ENCODE peak calls at places on chromosomes 6 and 20, in ten cellular contexts. A, O, M, E, J, H, N, Z, P and Q are unnamed samples.
A peak's percentile ranks its signal among the peaks of the same experiment; 100 is the strongest.

GRCh38 chr6:379367-380181 is 12.0 kb upstream of the IRF4 start:
- DNase-seq in N (no peak), E (peak; percentile 78), Z (no peak), O (no peak), J (no peak), A (no peak), H (no peak), M (no peak), P (no peak), Q (no peak)

GRCh38 chr20:54633374-54633773 is 158.0 kb downstream of the DOK5 start:
- DNase-seq in H (no peak), J (no peak), N (no peak), M (no peak), E (no peak), Z (no peak), A (no peak), P (no peak), O (no peak), Q (no peak)

GRCh38 chr6:137155830-137156229 is 17.6 kb downstream of the IL22RA2 start:
- DNase-seq in H (peak; percentile 70), Z (no peak), J (peak; percentile 47), O (no peak), M (no peak), P (no peak), N (no peak), E (no peak), A (no peak), Q (no peak)

GRCh38 chr6:68468244-68468884 is 166.7 kb upstream of the ADGRB3 start:
- DNase-seq in E (no peak), J (no peak), Z (peak; percentile 10), P (peak; percentile 42), O (no peak), M (no peak), H (no peak), A (no peak), N (no peak), Q (no peak)

GRCh38 chr6:32852844-32853540 is 512 bp downstream of the TAP1 start:
- DNase-seq in J (no peak), P (peak; percentile 16), N (peak; percentile 85), E (peak; percentile 49), M (peak; percentile 75), H (peak; percentile 26), Z (no peak), A (peak; percentile 34), O (peak; percentile 45), Q (peak; percentile 81)

GRCh38 chr6:106974337-106974998 is at the start of gene CD24:
- DNase-seq in P (peak; percentile 73), A (no peak), J (peak; percentile 27), N (peak; percentile 97), H (peak; percentile 13), M (no peak), E (peak; percentile 83), Z (no peak), O (peak; percentile 82), Q (peak; percentile 26)

GRCh38 chr6:20349225-20349624 is 52.5 kb upstream of the E2F3 start:
- DNase-seq in N (no peak), M (no peak), O (no peak), Z (no peak), H (no peak), A (no peak), J (no peak), P (no peak), E (no peak), Q (no peak)

GRCh38 chr20:1087311-1087710 is 31.1 kb upstream of the PSMF1 start:
- DNase-seq in N (no peak), H (no peak), M (no peak), Z (peak; percentile 48), A (no peak), E (no peak), J (no peak), P (no peak), O (no peak), Q (no peak)

DNA sequence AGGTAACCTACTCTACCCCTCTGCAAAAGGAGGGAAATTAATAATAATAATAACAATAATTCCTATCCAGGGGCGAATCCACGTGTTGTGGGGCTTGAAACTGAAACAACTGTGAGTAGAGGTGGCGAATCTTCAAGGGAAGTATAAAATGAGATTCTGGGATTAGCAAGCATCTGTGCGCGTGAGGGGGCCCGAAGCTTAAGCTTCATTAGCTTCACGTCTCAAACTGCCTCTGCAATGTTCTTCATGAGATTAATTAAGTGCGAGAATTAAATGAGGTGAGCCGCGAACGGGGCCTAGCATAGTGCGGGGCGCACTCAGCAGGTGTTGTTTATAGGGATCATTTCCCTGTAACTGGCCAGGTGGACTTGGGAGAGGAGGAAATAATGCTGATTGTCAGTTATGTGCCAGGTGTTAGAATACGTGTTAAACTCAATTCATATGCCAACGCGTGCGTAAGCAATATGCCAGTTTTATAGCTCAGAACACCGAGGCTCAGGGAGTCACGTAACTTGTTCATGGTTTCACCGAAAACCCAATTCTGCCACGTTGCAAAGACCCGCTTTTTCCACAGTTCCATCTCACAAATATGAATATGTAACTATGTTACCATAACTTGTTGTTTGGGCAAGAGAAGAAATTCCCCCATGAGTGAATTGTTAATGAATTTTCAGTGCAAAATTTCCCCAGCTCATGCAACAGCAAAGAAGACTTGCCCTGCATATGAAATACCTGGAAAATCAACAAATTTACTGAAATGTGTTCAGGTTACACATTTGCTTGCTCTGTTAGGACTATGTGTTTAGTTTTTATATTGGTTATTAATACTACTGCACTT is 30.3 kb downstream of the SF3B5 start:
- DNase-seq in A (no peak), H (no peak), E (peak; percentile 28), O (no peak), P (no peak), Z (no peak), M (no peak), J (no peak), N (no peak), Q (no peak)
- H3K27me3 ChIP-seq in A (no peaks in the 10 kb centered on the region), H (peaks cover 56% of the 10 kb centered on the region), E (no peaks in the 10 kb centered on the region), O (peaks cover 95% of the 10 kb centered on the region), P (peaks cover 28% of the 10 kb centered on the region), Z (peaks cover 20% of the 10 kb centered on the region), M (no peaks in the 10 kb centered on the region), J (no peaks in the 10 kb centered on the region), N (no peaks in the 10 kb centered on the region), Q (peaks cover 52% of the 10 kb centered on the region)

GRCh38 chr20:63280929-63281545 is 8.4 kb downstream of the ARFGAP1 start:
- DNase-seq in E (no peak), J (no peak), N (peak; percentile 60), H (no peak), Z (no peak), O (no peak), P (peak; percentile 31), A (no peak), M (peak; percentile 38), Q (no peak)
- H3K36me3 ChIP-seq in E (no peaks in the 10 kb centered on the region), J (peaks cover 41% of the 10 kb centered on the region), N (peaks cover 55% of the 10 kb centered on the region), H (peaks cover 33% of the 10 kb centered on the region), Z (peaks cover 71% of the 10 kb centered on the region), O (peaks cover 29% of the 10 kb centered on the region), P (peaks cover 15% of the 10 kb centered on the region), A (no peaks in the 10 kb centered on the region), M (no peaks in the 10 kb centered on the region), Q (peaks cover 71% of the 10 kb centered on the region)

GRCh38 chr6:121321282-121321681 is 13.0 kb downstream of the TBC1D32 start:
- DNase-seq in P (no peak), E (no peak), N (no peak), H (no peak), M (no peak), A (no peak), Z (no peak), J (no peak), O (no peak), Q (no peak)

GRCh38 chr6:121319603-121320002 is 14.7 kb downstream of the TBC1D32 start:
- DNase-seq in O (no peak), J (no peak), P (no peak), Z (no peak), M (no peak), N (no peak), H (no peak), A (no peak), E (no peak), Q (no peak)

GRCh38 chr6:121314407-121315112 is 19.7 kb downstream of the TBC1D32 start:
- DNase-seq in Z (no peak), H (no peak), M (no peak), O (no peak), J (no peak), N (no peak), P (no peak), A (no peak), E (no peak), Q (no peak)

GRCh38 chr6:121319112-121319553 is 15.1 kb downstream of the TBC1D32 start:
- DNase-seq in M (no peak), P (peak; percentile 63), J (no peak), A (no peak), N (no peak), O (peak; percentile 54), Z (no peak), H (no peak), E (no peak), Q (no peak)
- H3K4me3 ChIP-seq in M (no peak overlapping the region), P (no peak overlapping the region), J (no peak overlapping the region), A (peak overlapping the region; percentile 11), N (peak overlapping the region; percentile 12), O (peak overlapping the region; percentile 21), Z (no peak overlapping the region), H (peak overlapping the region; percentile 15), E (no peak overlapping the region), Q (no peak overlapping the region)

GRCh38 chr6:128844598-128844997 is 38.3 kb upstream of the LAMA2 start:
- DNase-seq in H (no peak), J (no peak), E (no peak), N (no peak), P (no peak), Z (no peak), A (no peak), M (no peak), O (no peak), Q (no peak)

GRCh38 chr6:128847481-128848168 is 35.3 kb upstream of the LAMA2 start:
- DNase-seq in N (no peak), J (no peak), H (no peak), M (no peak), O (no peak), A (no peak), P (no peak), E (no peak), Z (no peak), Q (no peak)

DNA sequence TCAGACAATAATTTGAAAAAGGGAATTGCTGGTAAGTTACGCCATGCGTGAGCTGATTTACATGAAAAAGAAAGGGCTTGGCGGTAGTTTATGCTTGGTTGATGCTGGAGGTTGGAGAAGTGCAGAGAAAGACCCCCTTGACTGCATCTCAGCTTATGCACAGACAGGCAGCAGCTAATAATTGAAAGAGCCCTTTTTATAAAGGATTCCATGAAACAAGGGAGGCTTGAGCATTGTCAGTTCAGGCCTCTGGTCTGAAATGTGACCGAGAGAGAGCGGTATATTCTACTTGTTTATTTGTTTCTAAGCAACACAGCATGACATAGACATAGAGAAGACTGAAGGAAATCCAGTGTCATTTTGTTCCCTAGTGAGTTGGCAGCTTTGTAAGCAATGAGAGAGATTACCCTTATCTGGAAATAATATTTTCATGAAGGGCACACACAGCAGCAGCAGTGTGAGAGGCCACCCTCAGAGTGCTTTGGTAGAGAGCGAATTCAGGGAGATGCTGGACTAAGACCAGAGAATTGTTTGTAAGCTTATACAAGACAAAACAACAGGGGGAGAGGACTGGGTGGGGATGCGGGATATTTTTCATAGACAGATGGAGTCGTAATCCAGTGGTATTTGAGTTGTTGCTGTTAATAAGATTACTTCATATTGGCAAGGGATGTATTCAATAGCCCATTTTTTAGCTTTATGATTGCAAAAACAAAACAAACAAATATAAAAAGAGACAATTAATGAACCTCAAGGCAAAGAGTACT is 34.6 kb upstream of the LAMA2 start:
- DNase-seq in A (peak; percentile 26), H (no peak), O (no peak), J (no peak), P (peak; percentile 60), N (no peak), M (no peak), E (no peak), Z (peak; percentile 9), Q (no peak)
- H3K27me3 ChIP-seq in A (no peaks in the 10 kb centered on the region), H (no peaks in the 10 kb centered on the region), O (no peaks in the 10 kb centered on the region), J (no peaks in the 10 kb centered on the region), P (no peaks in the 10 kb centered on the region), N (no peaks in the 10 kb centered on the region), M (no peaks in the 10 kb centered on the region), E (no peaks in the 10 kb centered on the region), Z (no peaks in the 10 kb centered on the region), Q (no peaks in the 10 kb centered on the region)